ENCODE peak calls at places on chromosomes 16 and 17, in ten cellular contexts. H, X, D, V, R, I, W, G, L and Y are unnamed samples.

GRCh38 chr17:66403846-66404597 is 101.6 kb downstream of the PRKCA start:
- DNase-seq in V (no peak), I (no peak), L (peak), G (peak), X (no peak), D (no peak), H (no peak), R (no peak), W (no peak), Y (no peak)

GRCh38 chr17:38879878-38880727 is 10.2 kb downstream of the LASP1 start:
- DNase-seq in L (peak), I (no peak), X (peak), D (no peak), R (no peak), V (peak), G (no peak), W (peak), H (peak), Y (peak)

GRCh38 chr17:16491703-16492612 is at the start of gene LRRC75A:
- DNase-seq in X (peak), G (no peak), D (peak), V (peak), L (peak), H (peak), R (no peak), W (peak), I (peak), Y (peak)

GRCh38 chr16:49382916-49383315 is 9.3 kb downstream of the C16orf78 start:
- DNase-seq in D (no peak), G (no peak), V (no peak), H (no peak), I (no peak), X (no peak), R (peak), L (no peak), W (no peak), Y (no peak)

GRCh38 chr17:71726320-71726719 is 394.5 kb upstream of the SOX9 start:
- DNase-seq in W (no peak), X (no peak), I (no peak), G (no peak), V (no peak), D (no peak), L (peak), R (no peak), H (no peak), Y (peak)

GRCh38 chr16:59202463-59202862 is 468.3 kb upstream of the GOT2 start:
- DNase-seq in R (no peak), G (no peak), X (no peak), I (no peak), H (no peak), D (no peak), L (no peak), V (no peak), W (no peak), Y (no peak)

GRCh38 chr16:85901760-85902365 is 2.9 kb downstream of the IRF8 start:
- DNase-seq in G (no peak), H (no peak), W (no peak), V (no peak), L (no peak), D (no peak), R (no peak), X (no peak), I (no peak), Y (no peak)

GRCh38 chr16:49737541-49737940 is 118.4 kb downstream of the ZNF423 start:
- DNase-seq in R (no peak), H (no peak), X (no peak), G (no peak), D (no peak), I (no peak), W (no peak), V (no peak), L (no peak), Y (no peak)

GRCh38 chr17:30524847-30525246 is 47.6 kb downstream of the GOSR1 start:
- DNase-seq in G (no peak), I (no peak), W (no peak), L (no peak), R (no peak), H (no peak), D (no peak), V (no peak), X (no peak), Y (no peak)

GRCh38 chr17:69819316-69820087 is 255.5 kb upstream of the KCNJ16 start:
- DNase-seq in V (no peak), L (peak), H (no peak), G (no peak), W (no peak), X (no peak), R (no peak), D (no peak), I (no peak), Y (no peak)

GRCh38 chr17:28258347-28258887 is 60.6 kb upstream of the TMEM97 start:
- DNase-seq in H (no peak), D (no peak), G (no peak), L (no peak), V (no peak), X (no peak), W (no peak), R (peak), I (no peak), Y (no peak)

GRCh38 chr16:89005201-89006035 is 28.4 kb upstream of the CBFA2T3 start:
- DNase-seq in I (no peak), W (peak), R (no peak), V (no peak), L (no peak), G (no peak), H (no peak), D (peak), X (no peak), Y (no peak)

GRCh38 chr16:58963479-58963878 is 229.4 kb upstream of the GOT2 start:
- DNase-seq in H (no peak), R (no peak), D (no peak), W (no peak), I (no peak), X (no peak), G (no peak), L (no peak), V (no peak), Y (no peak)

GRCh38 chr16:82329070-82329469 is 159.0 kb upstream of the MPHOSPH6 start:
- DNase-seq in X (no peak), H (no peak), I (no peak), V (no peak), R (no peak), D (no peak), W (no peak), L (no peak), G (no peak), Y (no peak)

GRCh38 chr16:3754304-3754703 is 37.0 kb upstream of the TRAP1 start:
- DNase-seq in V (no peak), W (no peak), G (no peak), H (no peak), X (no peak), I (no peak), R (no peak), L (no peak), D (no peak), Y (no peak)

GRCh38 chr17:74677558-74678466 is 34.9 kb downstream of the CD300LF start:
- DNase-seq in W (peak), R (no peak), X (no peak), V (no peak), D (no peak), I (peak), G (no peak), L (peak), H (no peak), Y (no peak)

GRCh38 chr17:72931635-72932034 is 160.9 kb downstream of the SLC39A11 start:
- DNase-seq in V (no peak), D (no peak), I (no peak), W (no peak), L (no peak), G (no peak), X (no peak), R (no peak), H (no peak), Y (no peak)

GRCh38 chr17:44614862-44615261 is 41.4 kb upstream of the MEIOC start:
- DNase-seq in W (no peak), H (no peak), R (no peak), L (no peak), I (no peak), V (no peak), X (no peak), D (no peak), G (no peak), Y (no peak)

GRCh38 chr16:50752481-50753235 is 10.8 kb downstream of the CYLD start:
- DNase-seq in G (no peak), I (no peak), R (no peak), H (no peak), D (no peak), X (no peak), V (no peak), L (no peak), W (no peak), Y (no peak)

GRCh38 chr17:32836527-32836926 is 40.4 kb downstream of the MYO1D start:
- DNase-seq in H (no peak), V (no peak), X (no peak), I (no peak), G (no peak), W (no peak), L (no peak), R (no peak), D (no peak), Y (no peak)

GRCh38 chr16:11217651-11218323 is 38.2 kb downstream of the SOCS1 start:
- DNase-seq in H (no peak), L (no peak), R (no peak), G (no peak), I (no peak), D (no peak), V (no peak), W (no peak), X (no peak), Y (no peak)

GRCh38 chr16:68190745-68191510 is 45.0 kb downstream of the ESRP2 start:
- DNase-seq in I (no peak), H (no peak), L (no peak), V (no peak), G (peak), D (no peak), W (no peak), X (no peak), R (peak), Y (no peak)

DNA sequence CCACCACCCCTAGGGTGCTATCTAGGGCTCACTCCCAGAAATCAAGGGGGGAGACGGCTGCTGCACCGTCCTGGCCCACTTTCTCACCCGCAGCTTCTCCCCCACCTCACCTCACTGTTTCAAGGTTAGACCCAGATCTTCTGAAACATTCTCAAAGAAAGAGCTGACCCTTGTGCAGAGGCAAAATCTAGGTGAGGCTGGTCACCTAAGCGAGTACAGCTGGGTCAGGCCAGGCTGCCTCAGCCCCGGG is 27.0 kb downstream of the GNPTG start:
- DNase-seq in V (no peak), X (no peak), G (no peak), L (no peak), W (no peak), R (no peak), I (no peak), D (no peak), H (no peak), Y (no peak)
- H3K27ac ChIP-seq in V (no peak), X (peak), G (peak), L (peak), W (peak), R (peak), I (peak), D (peak), H (peak), Y (peak)

GRCh38 chr16:643050-643368 is 1.4 kb downstream of the MCRIP2 start:
- DNase-seq in X (no peak), R (no peak), G (no peak), W (no peak), H (no peak), V (no peak), D (no peak), L (no peak), I (no peak), Y (no peak)
- TF ChIP-seq CTCF in X (no peak), R (no peak), G (no peak), W (no peak), H (no peak), V (no peak), D (no peak), L (no peak), I (no peak), Y (no peak)

DNA sequence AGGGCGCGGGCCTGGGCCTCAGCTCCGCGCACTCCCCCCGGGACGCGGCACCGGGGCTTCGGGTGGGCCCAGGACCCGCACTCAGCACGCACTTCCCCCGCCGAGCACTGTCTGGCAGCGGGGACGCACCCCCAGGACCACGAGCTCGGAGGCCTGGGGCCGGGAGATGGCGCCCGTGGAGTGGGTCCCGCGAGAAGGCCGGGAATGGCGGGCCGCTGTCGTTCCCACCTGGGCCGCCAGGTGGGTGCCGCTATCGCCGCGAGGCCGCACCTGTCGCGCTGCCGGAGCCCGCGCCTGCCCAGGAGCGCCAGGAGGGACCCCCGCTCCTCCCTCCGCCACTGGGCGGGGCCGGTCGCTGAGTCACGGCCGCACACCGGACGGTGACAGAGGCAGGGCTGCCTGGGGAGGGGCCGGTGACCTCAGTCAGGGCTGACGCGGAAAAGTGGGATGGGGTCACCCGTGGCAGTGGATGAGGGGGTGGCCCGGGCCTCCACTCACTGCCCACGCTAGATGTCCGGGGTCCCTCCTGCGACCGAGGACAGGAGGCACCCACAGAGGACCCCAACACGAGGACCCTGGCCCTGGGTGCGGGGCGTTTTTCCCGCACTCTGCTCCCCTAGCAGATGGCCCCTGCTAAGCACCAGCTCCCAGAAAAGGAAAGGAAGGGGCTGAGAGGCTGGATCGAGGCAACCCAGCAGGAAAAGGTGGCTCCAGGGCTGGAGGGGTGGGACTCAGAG is 6.9 kb upstream of the ACTG1 start:
- DNase-seq in V (peak), W (peak), L (no peak), I (no peak), R (no peak), H (peak), G (no peak), D (peak), X (no peak), Y (peak)
- H3K27ac ChIP-seq in V (no peak), W (no peak), L (no peak), I (peak), R (no peak), H (peak), G (peak), D (peak), X (no peak), Y (peak)

DNA sequence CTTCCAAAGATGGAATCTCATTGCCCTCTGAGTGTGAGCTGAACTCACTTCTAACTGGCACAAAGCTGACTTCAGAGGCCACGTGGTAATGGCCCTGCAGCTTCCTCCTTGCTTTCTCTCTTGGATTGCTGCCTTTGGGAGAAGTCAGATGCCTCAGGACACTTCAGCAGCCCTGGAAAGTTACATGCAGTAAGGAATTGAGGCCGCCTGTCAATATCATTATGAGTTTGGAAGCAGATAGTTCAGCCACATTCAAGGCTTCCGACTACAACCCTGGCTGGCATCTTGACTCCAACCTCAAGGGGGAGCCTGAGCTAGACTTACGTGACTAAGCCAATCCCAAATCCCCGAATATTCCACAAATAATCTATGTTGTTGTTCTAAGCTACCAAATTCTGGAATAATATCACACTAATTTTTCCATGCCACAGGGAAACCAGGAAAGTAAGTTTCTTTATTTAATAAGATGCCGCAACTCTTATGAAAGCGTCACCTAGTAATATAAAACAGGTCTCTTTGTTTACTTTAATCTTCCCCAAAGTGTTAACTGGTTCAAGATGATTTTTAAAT is 13.6 kb downstream of the CEP20 start:
- DNase-seq in I (peak), R (peak), H (peak), L (peak), G (peak), X (peak), W (peak), V (peak), D (no peak), Y (peak)
- TF ChIP-seq CTCF in I (peak), R (peak), H (peak), L (peak), G (peak), X (peak), W (peak), V (peak), D (peak), Y (peak)

GRCh38 chr16:18805257-18805773 is 4.0 kb upstream of the ARL6IP1 start:
- DNase-seq in D (no peak), H (no peak), L (no peak), I (no peak), X (peak), W (no peak), R (no peak), G (no peak), V (no peak), Y (no peak)
- H3K27ac ChIP-seq in D (no peak), H (peak), L (no peak), I (peak), X (peak), W (peak), R (no peak), G (no peak), V (no peak), Y (no peak)

GRCh38 chr17:412211-413015 is 59.8 kb upstream of the RPH3AL start:
- DNase-seq in R (peak), G (peak), X (peak), D (no peak), W (no peak), H (peak), V (peak), L (peak), I (no peak), Y (peak)

GRCh38 chr17:409848-410673 is 57.5 kb upstream of the RPH3AL start:
- DNase-seq in G (peak), R (peak), V (peak), W (peak), D (peak), H (peak), I (peak), X (peak), L (peak), Y (peak)

GRCh38 chr17:409308-409847 is 56.8 kb upstream of the RPH3AL start:
- DNase-seq in W (no peak), X (no peak), D (no peak), I (no peak), H (no peak), R (no peak), G (no peak), L (no peak), V (no peak), Y (no peak)

GRCh38 chr17:411416-412120 is 59.0 kb upstream of the RPH3AL start:
- DNase-seq in W (no peak), V (no peak), H (no peak), R (no peak), X (no peak), L (no peak), D (no peak), I (no peak), G (no peak), Y (no peak)

GRCh38 chr17:410674-411401 is 58.2 kb upstream of the RPH3AL start:
- DNase-seq in X (peak), D (no peak), W (no peak), H (peak), L (no peak), G (peak), I (no peak), V (no peak), R (no peak), Y (no peak)
- TF ChIP-seq CTCF in X (no peak), D (no peak), W (no peak), H (no peak), L (no peak), G (no peak), I (no peak), V (no peak), R (peak), Y (no peak)

DNA sequence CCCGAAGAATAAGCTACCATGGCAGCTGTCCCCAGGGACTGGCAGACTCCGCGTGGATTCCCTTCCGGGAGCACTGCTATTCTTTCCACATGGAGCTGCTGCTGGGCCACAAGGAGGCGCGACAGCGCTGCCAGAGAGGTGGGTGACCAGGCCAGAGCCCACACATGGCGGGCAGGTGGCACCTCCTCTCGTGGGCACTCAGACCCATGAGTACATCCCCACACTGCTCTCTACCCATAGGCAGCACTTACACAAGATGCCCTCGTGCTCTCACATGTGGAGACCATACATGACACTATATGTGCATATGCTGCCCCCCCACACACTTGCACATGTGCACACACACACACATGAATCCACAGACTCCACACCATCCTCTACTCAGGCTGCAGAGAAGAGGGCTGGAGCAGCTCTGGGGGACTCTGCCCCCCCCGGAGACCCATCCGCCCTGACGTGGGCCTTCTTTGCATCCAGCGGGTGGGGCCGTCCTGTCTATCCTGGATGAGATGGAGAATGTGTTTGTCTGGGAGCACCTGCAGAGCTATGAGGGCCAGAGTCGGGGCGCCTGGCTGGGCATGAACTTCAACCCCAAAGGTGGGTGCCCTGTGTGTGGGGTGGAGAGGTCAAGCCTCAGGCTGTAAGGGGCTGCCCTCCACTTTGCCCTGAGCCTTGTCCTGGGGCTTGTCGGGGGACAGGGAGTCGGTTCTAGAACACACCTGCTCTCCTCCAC is 62.9 kb downstream of the MRC2 start:
- DNase-seq in L (no peak), X (no peak), R (no peak), V (no peak), D (no peak), G (no peak), W (no peak), H (no peak), I (no peak), Y (no peak)
- H3K27ac ChIP-seq in L (no peak), X (no peak), R (no peak), V (no peak), D (no peak), G (no peak), W (no peak), H (no peak), I (no peak), Y (peak)

DNA sequence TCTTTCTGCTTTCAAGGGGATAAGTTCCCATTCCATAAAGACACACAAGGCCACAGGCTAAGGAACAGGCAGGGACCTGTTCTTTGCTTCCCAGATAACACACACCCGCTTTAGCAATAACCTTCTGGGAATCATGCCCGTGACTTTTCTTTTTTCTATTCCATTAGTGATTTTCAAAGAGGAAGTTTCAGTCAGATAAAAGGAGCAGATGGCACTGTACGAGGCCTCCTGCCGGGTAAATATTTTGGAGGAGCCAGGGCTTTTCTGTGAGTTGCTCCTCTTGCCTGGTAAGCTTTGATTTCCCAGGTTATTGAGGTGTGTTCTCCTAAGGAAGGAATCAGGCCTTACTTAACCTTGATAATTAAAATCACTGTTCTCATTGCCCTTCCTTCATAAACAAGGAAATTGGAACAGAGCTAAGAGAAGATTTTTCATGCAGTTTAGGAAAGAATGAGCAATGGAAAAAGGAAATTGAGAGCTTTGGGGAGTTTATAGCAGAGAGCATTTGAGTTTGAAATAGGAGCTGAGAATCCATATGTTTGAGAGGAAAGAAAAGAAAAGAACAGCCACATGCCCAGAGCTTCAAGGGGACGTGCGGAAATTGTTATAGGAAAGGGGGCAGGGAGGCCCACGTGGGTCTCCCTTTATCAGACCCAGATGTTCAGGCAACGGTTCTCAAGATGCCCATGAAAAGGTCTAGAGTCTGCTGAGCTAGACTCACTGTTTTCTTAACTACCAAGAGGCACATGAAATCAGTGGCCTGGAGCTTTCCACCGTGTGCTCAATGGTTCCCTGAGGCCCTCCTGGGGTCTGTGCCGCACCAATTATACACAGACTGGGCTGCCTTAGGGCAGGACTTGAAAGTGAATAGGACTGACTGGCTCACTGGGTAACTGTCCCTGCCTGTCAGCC is 31.0 kb downstream of the CHD9 start:
- DNase-seq in R (no peak), D (no peak), W (no peak), V (peak), X (peak), I (no peak), L (peak), G (no peak), H (no peak), Y (no peak)
- TF ChIP-seq CTCF in R (no peak), D (no peak), W (no peak), V (no peak), X (no peak), I (no peak), L (no peak), G (no peak), H (no peak), Y (no peak)